ENCODE peak calls at places on chromosomes 4 and X, in ten cellular contexts. One of them, this sample, is unnamed.

GRCh38 chr4:36207367-36207766 is 36.9 kb downstream of the ARAP2 start:
- DNase-seq in sigmoid colon: no peak
- DNase-seq in IMR-90: no peak
- DNase-seq in neuronal stem cell: no peak
- DNase-seq in CD8-positive, alpha-beta memory T cell: no peak
- DNase-seq in neural progenitor cell: no peak
- DNase-seq in GM23248: no peak
- DNase-seq in heart left ventricle: no peak
- DNase-seq in body of pancreas: no peak
- DNase-seq in aorta: no peak
- DNase-seq in this sample: no peak

GRCh38 chrX:12936947-12937346 is 30.5 kb downstream of the TLR8 start:
- DNase-seq in sigmoid colon: no peak
- DNase-seq in IMR-90: no peak
- DNase-seq in neuronal stem cell: no peak
- DNase-seq in CD8-positive, alpha-beta memory T cell: no peak
- DNase-seq in neural progenitor cell: peak
- DNase-seq in GM23248: no peak
- DNase-seq in heart left ventricle: no peak
- DNase-seq in body of pancreas: no peak
- DNase-seq in aorta: no peak
- DNase-seq in this sample: no peak

GRCh38 chr4:180852743-180853142 is 1390.5 kb upstream of the TENM3 start:
- DNase-seq in sigmoid colon: no peak
- DNase-seq in IMR-90: no peak
- DNase-seq in neuronal stem cell: no peak
- DNase-seq in CD8-positive, alpha-beta memory T cell: no peak
- DNase-seq in neural progenitor cell: no peak
- DNase-seq in GM23248: no peak
- DNase-seq in heart left ventricle: no peak
- DNase-seq in body of pancreas: no peak
- DNase-seq in aorta: no peak
- DNase-seq in this sample: no peak

GRCh38 chr4:142838781-142839180 is 7.3 kb downstream of the INPP4B start:
- DNase-seq in sigmoid colon: no peak
- DNase-seq in IMR-90: no peak
- DNase-seq in neuronal stem cell: no peak
- DNase-seq in CD8-positive, alpha-beta memory T cell: no peak
- DNase-seq in neural progenitor cell: no peak
- DNase-seq in GM23248: no peak
- DNase-seq in heart left ventricle: no peak
- DNase-seq in body of pancreas: no peak
- DNase-seq in aorta: no peak
- DNase-seq in this sample: no peak

GRCh38 chr4:40699648-40700047 is 50.1 kb upstream of the NSUN7 start:
- DNase-seq in sigmoid colon: no peak
- DNase-seq in IMR-90: peak
- DNase-seq in neuronal stem cell: no peak
- DNase-seq in CD8-positive, alpha-beta memory T cell: no peak
- DNase-seq in neural progenitor cell: no peak
- DNase-seq in GM23248: peak
- DNase-seq in heart left ventricle: no peak
- DNase-seq in body of pancreas: no peak
- DNase-seq in aorta: no peak
- DNase-seq in this sample: no peak

GRCh38 chrX:129529685-129530281 is 6.5 kb upstream of the SMARCA1 start:
- DNase-seq in sigmoid colon: no peak
- DNase-seq in IMR-90: peak
- DNase-seq in neuronal stem cell: no peak
- DNase-seq in CD8-positive, alpha-beta memory T cell: no peak
- DNase-seq in neural progenitor cell: no peak
- DNase-seq in GM23248: peak
- DNase-seq in heart left ventricle: no peak
- DNase-seq in body of pancreas: no peak
- DNase-seq in aorta: no peak
- DNase-seq in this sample: no peak

GRCh38 chrX:53262918-53263394 is 18.4 kb downstream of the IQSEC2 start:
- DNase-seq in sigmoid colon: no peak
- DNase-seq in IMR-90: peak
- DNase-seq in neuronal stem cell: no peak
- DNase-seq in CD8-positive, alpha-beta memory T cell: no peak
- DNase-seq in neural progenitor cell: no peak
- DNase-seq in GM23248: peak
- DNase-seq in heart left ventricle: no peak
- DNase-seq in body of pancreas: no peak
- DNase-seq in aorta: no peak
- DNase-seq in this sample: no peak

GRCh38 chr4:14345356-14345775 is 656.9 kb upstream of the CPEB2 start:
- DNase-seq in sigmoid colon: no peak
- DNase-seq in IMR-90: peak
- DNase-seq in neuronal stem cell: no peak
- DNase-seq in CD8-positive, alpha-beta memory T cell: no peak
- DNase-seq in neural progenitor cell: no peak
- DNase-seq in GM23248: peak
- DNase-seq in heart left ventricle: no peak
- DNase-seq in body of pancreas: no peak
- DNase-seq in aorta: no peak
- DNase-seq in this sample: peak

GRCh38 chr4:7382634-7383014 is 52.1 kb downstream of the PSAPL1 start:
- DNase-seq in sigmoid colon: no peak
- DNase-seq in IMR-90: no peak
- DNase-seq in neuronal stem cell: no peak
- DNase-seq in CD8-positive, alpha-beta memory T cell: no peak
- DNase-seq in neural progenitor cell: no peak
- DNase-seq in GM23248: no peak
- DNase-seq in heart left ventricle: no peak
- DNase-seq in body of pancreas: no peak
- DNase-seq in aorta: peak
- DNase-seq in this sample: no peak

GRCh38 chr4:169249214-169249973 is 21.4 kb downstream of the SH3RF1 start:
- DNase-seq in sigmoid colon: no peak
- DNase-seq in IMR-90: peak
- DNase-seq in neuronal stem cell: no peak
- DNase-seq in CD8-positive, alpha-beta memory T cell: no peak
- DNase-seq in neural progenitor cell: no peak
- DNase-seq in GM23248: peak
- DNase-seq in heart left ventricle: no peak
- DNase-seq in body of pancreas: no peak
- DNase-seq in aorta: no peak
- DNase-seq in this sample: peak
- H3K27ac ChIP-seq in sigmoid colon: no peak
- H3K27ac ChIP-seq in IMR-90: no peak
- H3K27ac ChIP-seq in neuronal stem cell: no peak
- H3K27ac ChIP-seq in CD8-positive, alpha-beta memory T cell: no peak
- H3K27ac ChIP-seq in neural progenitor cell: no peak
- H3K27ac ChIP-seq in GM23248: peak
- H3K27ac ChIP-seq in heart left ventricle: no peak
- H3K27ac ChIP-seq in body of pancreas: peak
- H3K27ac ChIP-seq in aorta: no peak
- H3K27ac ChIP-seq in this sample: no peak

DNA sequence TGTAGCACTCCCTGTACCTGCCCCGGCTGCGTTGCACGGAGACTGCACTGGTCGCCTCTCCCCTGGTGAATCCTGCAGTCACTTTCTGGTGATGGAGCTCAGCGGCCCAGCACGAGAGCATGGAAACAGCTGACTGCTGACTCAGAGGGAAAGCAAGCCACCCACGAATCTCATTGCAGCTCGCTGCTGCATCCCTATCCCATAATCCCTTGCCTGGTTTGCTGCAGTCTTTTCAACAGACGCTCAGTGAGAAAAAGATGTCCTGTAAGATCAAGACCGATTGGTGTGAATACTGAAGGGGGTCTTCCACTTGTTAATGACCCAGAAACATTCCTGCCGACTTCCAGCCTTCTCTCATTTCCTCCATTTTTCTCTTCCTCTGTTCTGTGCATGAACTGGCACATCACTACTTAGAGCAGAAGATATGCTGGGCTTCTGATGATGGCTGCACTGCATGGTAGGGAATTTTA is 52.9 kb downstream of the TRIM2 start:
- DNase-seq in sigmoid colon: no peak
- DNase-seq in IMR-90: peak
- DNase-seq in neuronal stem cell: peak
- DNase-seq in CD8-positive, alpha-beta memory T cell: no peak
- DNase-seq in neural progenitor cell: peak
- DNase-seq in GM23248: peak
- DNase-seq in heart left ventricle: no peak
- DNase-seq in body of pancreas: no peak
- DNase-seq in aorta: peak
- DNase-seq in this sample: peak
- H3K4me3 ChIP-seq in sigmoid colon: peak
- H3K4me3 ChIP-seq in IMR-90: no peak
- H3K4me3 ChIP-seq in neuronal stem cell: peak
- H3K4me3 ChIP-seq in CD8-positive, alpha-beta memory T cell: no peak
- H3K4me3 ChIP-seq in neural progenitor cell: peak
- H3K4me3 ChIP-seq in GM23248: peak
- H3K4me3 ChIP-seq in heart left ventricle: no peak
- H3K4me3 ChIP-seq in body of pancreas: no peak
- H3K4me3 ChIP-seq in aorta: no peak
- H3K4me3 ChIP-seq in this sample: no peak

GRCh38 chr4:73662709-73663546 is 42.7 kb upstream of the RASSF6 start:
- DNase-seq in sigmoid colon: no peak
- DNase-seq in IMR-90: peak
- DNase-seq in neuronal stem cell: no peak
- DNase-seq in CD8-positive, alpha-beta memory T cell: no peak
- DNase-seq in neural progenitor cell: no peak
- DNase-seq in GM23248: peak
- DNase-seq in heart left ventricle: no peak
- DNase-seq in body of pancreas: no peak
- DNase-seq in aorta: no peak
- DNase-seq in this sample: no peak

GRCh38 chr4:73660808-73661207 is 40.6 kb upstream of the RASSF6 start:
- DNase-seq in sigmoid colon: no peak
- DNase-seq in IMR-90: no peak
- DNase-seq in neuronal stem cell: no peak
- DNase-seq in CD8-positive, alpha-beta memory T cell: no peak
- DNase-seq in neural progenitor cell: no peak
- DNase-seq in GM23248: no peak
- DNase-seq in heart left ventricle: no peak
- DNase-seq in body of pancreas: no peak
- DNase-seq in aorta: no peak
- DNase-seq in this sample: no peak

GRCh38 chr4:73664470-73664869 is 44.2 kb upstream of the RASSF6 start:
- DNase-seq in sigmoid colon: no peak
- DNase-seq in IMR-90: no peak
- DNase-seq in neuronal stem cell: no peak
- DNase-seq in CD8-positive, alpha-beta memory T cell: no peak
- DNase-seq in neural progenitor cell: no peak
- DNase-seq in GM23248: no peak
- DNase-seq in heart left ventricle: no peak
- DNase-seq in body of pancreas: no peak
- DNase-seq in aorta: no peak
- DNase-seq in this sample: no peak

GRCh38 chr4:73661646-73662119 is 41.4 kb upstream of the RASSF6 start:
- DNase-seq in sigmoid colon: no peak
- DNase-seq in IMR-90: peak
- DNase-seq in neuronal stem cell: no peak
- DNase-seq in CD8-positive, alpha-beta memory T cell: no peak
- DNase-seq in neural progenitor cell: no peak
- DNase-seq in GM23248: peak
- DNase-seq in heart left ventricle: no peak
- DNase-seq in body of pancreas: no peak
- DNase-seq in aorta: no peak
- DNase-seq in this sample: peak
- H3K27ac ChIP-seq in sigmoid colon: no peak
- H3K27ac ChIP-seq in IMR-90: no peak
- H3K27ac ChIP-seq in neuronal stem cell: no peak
- H3K27ac ChIP-seq in CD8-positive, alpha-beta memory T cell: no peak
- H3K27ac ChIP-seq in neural progenitor cell: no peak
- H3K27ac ChIP-seq in GM23248: peak
- H3K27ac ChIP-seq in heart left ventricle: no peak
- H3K27ac ChIP-seq in body of pancreas: no peak
- H3K27ac ChIP-seq in aorta: no peak
- H3K27ac ChIP-seq in this sample: no peak

GRCh38 chr4:173538148-173538902 is 8.3 kb upstream of the HAND2 start:
- DNase-seq in sigmoid colon: peak
- DNase-seq in IMR-90: no peak
- DNase-seq in neuronal stem cell: peak
- DNase-seq in CD8-positive, alpha-beta memory T cell: no peak
- DNase-seq in neural progenitor cell: peak
- DNase-seq in GM23248: peak
- DNase-seq in heart left ventricle: peak
- DNase-seq in body of pancreas: no peak
- DNase-seq in aorta: peak
- DNase-seq in this sample: peak

GRCh38 chr4:173539986-173540385 is 10.0 kb upstream of the HAND2 start:
- DNase-seq in sigmoid colon: no peak
- DNase-seq in IMR-90: no peak
- DNase-seq in neuronal stem cell: no peak
- DNase-seq in CD8-positive, alpha-beta memory T cell: no peak
- DNase-seq in neural progenitor cell: no peak
- DNase-seq in GM23248: no peak
- DNase-seq in heart left ventricle: no peak
- DNase-seq in body of pancreas: no peak
- DNase-seq in aorta: no peak
- DNase-seq in this sample: no peak

GRCh38 chr4:173536808-173537429 is 6.9 kb upstream of the HAND2 start:
- DNase-seq in sigmoid colon: peak
- DNase-seq in IMR-90: no peak
- DNase-seq in neuronal stem cell: peak
- DNase-seq in CD8-positive, alpha-beta memory T cell: no peak
- DNase-seq in neural progenitor cell: peak
- DNase-seq in GM23248: peak
- DNase-seq in heart left ventricle: no peak
- DNase-seq in body of pancreas: no peak
- DNase-seq in aorta: no peak
- DNase-seq in this sample: no peak

GRCh38 chr4:173537628-173538147 is 7.7 kb upstream of the HAND2 start:
- DNase-seq in sigmoid colon: peak
- DNase-seq in IMR-90: no peak
- DNase-seq in neuronal stem cell: no peak
- DNase-seq in CD8-positive, alpha-beta memory T cell: no peak
- DNase-seq in neural progenitor cell: no peak
- DNase-seq in GM23248: peak
- DNase-seq in heart left ventricle: no peak
- DNase-seq in body of pancreas: no peak
- DNase-seq in aorta: no peak
- DNase-seq in this sample: no peak

DNA sequence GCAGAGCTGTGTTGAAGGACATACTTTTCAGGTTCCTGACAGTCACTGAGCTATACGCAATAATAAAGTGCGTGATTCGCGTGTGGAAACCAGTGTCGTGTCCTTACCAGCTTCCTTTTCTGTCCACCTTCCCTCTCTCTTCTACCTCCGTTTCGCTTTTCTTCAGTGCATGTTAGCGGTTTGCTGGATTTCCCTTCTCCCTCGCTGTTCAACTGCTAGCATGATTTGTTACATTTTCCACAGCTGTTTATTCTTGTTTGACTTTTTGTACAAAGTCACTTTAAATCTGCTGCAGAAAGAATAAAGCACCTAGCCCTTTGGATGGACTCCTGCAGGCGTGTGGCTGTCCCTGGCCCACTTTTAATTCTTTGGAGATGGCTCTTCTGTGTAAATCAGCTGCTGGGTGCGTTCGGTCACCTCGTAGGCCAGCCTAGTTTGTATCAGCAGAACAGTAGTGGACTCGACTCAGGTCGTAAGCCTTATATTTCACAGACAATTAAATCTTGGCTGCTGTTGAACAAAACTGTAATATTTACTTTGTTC is 8.9 kb upstream of the HAND2 start:
- DNase-seq in sigmoid colon: peak
- DNase-seq in IMR-90: no peak
- DNase-seq in neuronal stem cell: peak
- DNase-seq in CD8-positive, alpha-beta memory T cell: no peak
- DNase-seq in neural progenitor cell: no peak
- DNase-seq in GM23248: peak
- DNase-seq in heart left ventricle: no peak
- DNase-seq in body of pancreas: no peak
- DNase-seq in aorta: no peak
- DNase-seq in this sample: no peak
- H3K4me3 ChIP-seq in sigmoid colon: peak
- H3K4me3 ChIP-seq in IMR-90: no peak
- H3K4me3 ChIP-seq in neuronal stem cell: no peak
- H3K4me3 ChIP-seq in CD8-positive, alpha-beta memory T cell: no peak
- H3K4me3 ChIP-seq in neural progenitor cell: peak
- H3K4me3 ChIP-seq in GM23248: peak
- H3K4me3 ChIP-seq in heart left ventricle: peak
- H3K4me3 ChIP-seq in body of pancreas: no peak
- H3K4me3 ChIP-seq in aorta: peak
- H3K4me3 ChIP-seq in this sample: peak

This sample was measured in cardiac muscle cell.